ENCODE peak calls at places on chromosome 5, in six cellular contexts. O, P, M, F, G and I are unnamed samples.

GRCh38 chr5:163261647-163262269 is 175.6 kb upstream of the CCNG1 start:
- DNase-seq in O (peak; percentile 7), M (no peak), P (no peak), G (peak; percentile 51), F (no peak), I (no peak)

GRCh38 chr5:138536665-138537315 is 6.2 kb downstream of the ETF1 start:
- DNase-seq in F (no peak), M (no peak), P (no peak), O (peak; percentile 34), G (no peak), I (no peak)

GRCh38 chr5:142826741-142827492 is 56.7 kb downstream of the ARHGAP26 start:
- DNase-seq in P (peak; percentile 75), F (no peak), M (peak; percentile 59), G (peak; percentile 68), O (peak; percentile 68), I (peak; percentile 83)

GRCh38 chr5:150565868-150566267 is 57.9 kb downstream of the NDST1 start:
- DNase-seq in F (no peak), P (no peak), M (no peak), O (no peak), G (no peak), I (no peak)

GRCh38 chr5:125137535-125137934 is 391.1 kb upstream of the ZNF608 start:
- DNase-seq in G (no peak), P (peak; percentile 22), M (no peak), F (no peak), O (peak; percentile 3), I (no peak)

GRCh38 chr5:89729623-89730390 is 679.7 kb downstream of the CETN3 start:
- DNase-seq in M (no peak), G (no peak), P (peak; percentile 42), O (peak; percentile 38), F (no peak), I (no peak)

GRCh38 chr5:123089971-123090640 is 1.1 kb downstream of the PRDM6 start:
- DNase-seq in M (peak; percentile 57), O (peak; percentile 34), P (no peak), G (no peak), F (no peak), I (peak; percentile 69)

GRCh38 chr5:157911568-157911967 is 52.6 kb upstream of the CLINT1 start:
- DNase-seq in P (no peak), O (no peak), F (no peak), M (no peak), G (no peak), I (no peak)

GRCh38 chr5:94025788-94026473 is 284.5 kb upstream of the POU5F2 start:
- DNase-seq in P (no peak), M (no peak), O (no peak), F (no peak), G (no peak), I (no peak)

GRCh38 chr5:52015760-52016159 is 632.5 kb downstream of the ISL1 start:
- DNase-seq in G (no peak), P (no peak), F (no peak), M (no peak), O (no peak), I (no peak)

GRCh38 chr5:132760601-132761317 is 13.5 kb downstream of the CCNI2 start:
- DNase-seq in P (no peak), F (no peak), G (peak; percentile 7), M (no peak), O (no peak), I (no peak)

GRCh38 chr5:98314262-98314661 is 459.2 kb upstream of the RGMB start:
- DNase-seq in M (no peak), G (no peak), P (peak; percentile 92), O (peak; percentile 79), F (no peak), I (peak; percentile 19)

GRCh38 chr5:151663617-151664322 is 22.9 kb downstream of the SPARC start:
- DNase-seq in M (no peak), G (no peak), F (peak; percentile 67), P (no peak), O (no peak), I (no peak)

GRCh38 chr5:164202338-164202737 is 696.9 kb downstream of the MAT2B start:
- DNase-seq in O (no peak), G (no peak), F (no peak), P (no peak), M (no peak), I (peak; percentile 38)

GRCh38 chr5:179336126-179336870 is 9.0 kb downstream of the ADAMTS2 start:
- DNase-seq in G (no peak), M (peak; percentile 25), P (no peak), O (no peak), F (no peak), I (no peak)

GRCh38 chr5:141412853-141413539 is at the start of gene PCDHGA10:
- DNase-seq in M (no peak), F (no peak), O (peak; percentile 79), G (no peak), P (peak; percentile 63), I (peak; percentile 32)

GRCh38 chr5:54785729-54786548 is 199.5 kb downstream of the ESM1 start:
- DNase-seq in F (peak; percentile 19), P (no peak), O (no peak), G (peak; percentile 66), M (peak; percentile 71), I (peak; percentile 26)

GRCh38 chr5:114010362-114010761 is 351.5 kb upstream of the KCNN2 start:
- DNase-seq in O (peak; percentile 46), G (no peak), F (no peak), M (no peak), P (peak; percentile 29), I (peak; percentile 57)

GRCh38 chr5:126015244-126016054 is 407.8 kb upstream of the GRAMD2B start:
- DNase-seq in M (no peak), F (no peak), P (peak; percentile 77), O (peak; percentile 53), G (no peak), I (peak; percentile 21)

GRCh38 chr5:153352685-153353219 is 137.7 kb upstream of the GRIA1 start:
- DNase-seq in M (no peak), P (peak; percentile 15), G (no peak), F (no peak), O (peak; percentile 71), I (peak; percentile 31)

GRCh38 chr5:119435436-119436132 is 16.7 kb upstream of the HSD17B4 start:
- DNase-seq in G (peak; percentile 37), O (peak; percentile 69), F (no peak), P (peak; percentile 51), M (peak; percentile 91), I (peak; percentile 35)

GRCh38 chr5:132019857-132020555 is 8.5 kb upstream of the ACSL6 start:
- DNase-seq in F (no peak), O (no peak), G (no peak), M (no peak), P (no peak), I (no peak)

GRCh38 chr5:173290477-173291131 is 37.6 kb downstream of the STC2 start:
- DNase-seq in M (no peak), O (no peak), F (no peak), P (no peak), G (no peak), I (no peak)

GRCh38 chr5:169421677-169422076 is 120.7 kb upstream of the SLIT3 start:
- DNase-seq in M (no peak), G (no peak), O (no peak), P (peak; percentile 25), F (no peak), I (no peak)
- H3K4me3 ChIP-seq in M (no peak overlapping the region), G (no peak overlapping the region), O (no peak overlapping the region), P (no peak overlapping the region), F (no peak overlapping the region), I (no peak overlapping the region)

DNA sequence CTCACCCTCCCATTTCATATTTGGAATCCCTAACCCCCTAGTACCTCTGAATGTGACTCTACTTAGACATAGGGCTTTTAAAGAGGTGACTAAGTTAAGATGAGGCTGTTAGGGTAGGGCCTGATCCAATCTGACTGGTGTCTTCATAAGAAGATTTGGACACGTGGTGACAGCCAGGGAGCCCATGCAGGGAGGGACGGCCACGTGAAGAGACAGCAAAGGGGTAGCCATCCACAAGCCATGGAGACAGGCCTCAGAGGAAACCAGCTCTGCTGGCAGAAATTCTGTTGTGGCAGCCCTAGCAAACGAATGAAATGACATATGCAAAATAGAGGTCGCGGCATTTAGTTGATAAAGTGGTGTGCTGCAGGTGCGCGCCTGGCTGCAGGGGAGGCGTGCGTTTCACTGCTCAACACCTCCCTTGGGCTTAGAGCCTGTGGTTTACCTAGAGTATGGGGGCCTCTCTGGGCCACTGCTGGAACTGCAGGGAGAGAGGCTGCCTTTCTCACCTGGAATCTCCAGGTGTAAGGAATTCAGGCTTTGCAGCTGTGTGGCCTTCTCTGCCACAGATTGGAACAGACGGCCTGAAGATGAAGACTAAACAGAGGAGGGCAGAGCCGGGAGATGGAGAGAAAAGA is 7.1 kb upstream of the AFAP1L1 start:
- DNase-seq in O (peak; percentile 81), M (no peak), G (no peak), P (peak; percentile 61), F (no peak), I (no peak)
- H3K4me3 ChIP-seq in O (no peak overlapping the region), M (no peak overlapping the region), G (no peak overlapping the region), P (no peak overlapping the region), F (no peak overlapping the region), I (no peak overlapping the region)

DNA sequence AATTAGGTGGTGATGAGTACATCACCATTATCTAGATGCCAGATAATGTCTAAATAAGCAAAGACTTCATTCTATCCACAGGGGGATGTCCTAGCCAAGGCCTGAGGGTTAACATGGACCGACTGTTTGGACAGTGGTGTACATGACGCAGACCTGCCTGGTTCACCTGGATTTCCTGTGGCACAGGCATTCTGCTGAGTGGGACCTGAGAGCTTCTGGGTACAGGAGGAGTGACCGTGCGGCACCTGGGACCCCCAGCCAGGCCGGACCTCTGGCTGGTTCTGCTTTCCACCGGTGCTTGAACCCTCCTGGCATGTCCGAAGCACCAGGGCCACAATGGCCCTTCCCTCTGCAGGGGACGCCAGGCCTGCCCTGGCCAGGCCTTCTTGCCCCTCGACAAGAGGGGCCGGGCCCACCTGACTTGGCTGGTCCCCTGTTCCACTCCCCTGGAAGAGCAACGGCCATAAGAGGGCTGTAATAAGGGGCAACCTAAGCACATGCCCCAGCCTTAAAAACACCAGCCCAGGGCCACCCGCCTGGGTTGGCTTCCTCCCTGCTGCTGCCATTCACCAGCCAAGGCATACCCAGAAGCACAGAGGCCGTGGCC is 8.6 kb downstream of the GFPT2 start:
- DNase-seq in F (no peak), O (no peak), G (no peak), P (no peak), M (no peak), I (no peak)
- H3K4me3 ChIP-seq in F (no peak overlapping the region), O (no peak overlapping the region), G (no peak overlapping the region), P (no peak overlapping the region), M (no peak overlapping the region), I (no peak overlapping the region)

GRCh38 chr5:136030252-136030651 is 1.5 kb downstream of the TGFBI start:
- DNase-seq in M (no peak), G (no peak), P (no peak), O (no peak), F (no peak), I (no peak)

GRCh38 chr5:136027316-136027715 is 1.5 kb upstream of the TGFBI start:
- DNase-seq in G (no peak), O (peak; percentile 41), M (no peak), P (no peak), F (no peak), I (no peak)

GRCh38 chr5:136026636-136027035 is 2.2 kb upstream of the TGFBI start:
- DNase-seq in G (no peak), P (no peak), M (no peak), F (no peak), O (no peak), I (no peak)

GRCh38 chr5:136028782-136029742 is at the start of gene TGFBI:
- DNase-seq in G (no peak), M (peak; percentile 82), F (no peak), P (no peak), O (peak; percentile 80), I (peak; percentile 91)

GRCh38 chr5:136028090-136028489 is 698 bp upstream of the TGFBI start:
- DNase-seq in P (peak; percentile 64), M (no peak), O (peak; percentile 77), F (no peak), G (no peak), I (no peak)
- H3K4me3 ChIP-seq in P (no peak overlapping the region), M (no peak overlapping the region), O (no peak overlapping the region), F (no peak overlapping the region), G (no peak overlapping the region), I (peak overlapping the region; percentile 69)